ENCODE peak calls at places on chromosomes 2 and 18, in eight cellular contexts. F, N, P, C, R, J, H and Z are unnamed samples.

GRCh38 chr2:143263045-143263625 is 133.9 kb downstream of the ARHGAP15 start:
- DNase-seq in F (peak), N (no peak), P (peak), C (no peak), R (no peak), J (no peak), H (no peak), Z (no peak)

GRCh38 chr2:28683100-28683706 is 68.4 kb upstream of the PPP1CB start:
- DNase-seq in F (peak), N (peak), P (no peak), C (peak), R (no peak), J (no peak), H (peak), Z (peak)

GRCh38 chr2:157508676-157509075 is 64.8 kb upstream of the CYTIP start:
- DNase-seq in F (no peak), N (no peak), P (peak), C (no peak), R (no peak), J (no peak), H (no peak), Z (no peak)

GRCh38 chr2:205902041-205902898 is 183.7 kb downstream of the INO80D start:
- DNase-seq in F (peak), N (no peak), P (no peak), C (no peak), R (no peak), J (no peak), H (no peak), Z (no peak)

GRCh38 chr18:44729631-44730101 is 49.0 kb downstream of the SETBP1 start:
- DNase-seq in F (peak), N (no peak), P (no peak), C (no peak), R (no peak), J (peak), H (no peak), Z (no peak)

GRCh38 chr18:45056907-45057306 is 376.2 kb downstream of the SETBP1 start:
- DNase-seq in F (no peak), N (no peak), P (peak), C (no peak), R (no peak), J (no peak), H (no peak), Z (no peak)

GRCh38 chr18:7646174-7646886 is 79.2 kb downstream of the PTPRM start:
- DNase-seq in F (no peak), N (no peak), P (no peak), C (no peak), R (no peak), J (no peak), H (no peak), Z (no peak)

GRCh38 chr2:237603718-237604362 is 13.3 kb upstream of the RAB17 start:
- DNase-seq in F (peak), N (no peak), P (no peak), C (no peak), R (peak), J (peak), H (peak), Z (no peak)

GRCh38 chr2:123768233-123768632 is 256.9 kb upstream of the CNTNAP5 start:
- DNase-seq in F (no peak), N (no peak), P (no peak), C (no peak), R (no peak), J (no peak), H (no peak), Z (no peak)

GRCh38 chr18:211582-211981 is 53.2 kb downstream of the USP14 start:
- DNase-seq in F (no peak), N (no peak), P (no peak), C (no peak), R (no peak), J (no peak), H (no peak), Z (no peak)

GRCh38 chr2:221517362-221518121 is 54.6 kb downstream of the EPHA4 start:
- DNase-seq in F (peak), N (no peak), P (no peak), C (peak), R (peak), J (peak), H (peak), Z (peak)

GRCh38 chr2:189382668-189383067 is 58.6 kb upstream of the WDR75 start:
- DNase-seq in F (no peak), N (no peak), P (no peak), C (no peak), R (no peak), J (no peak), H (no peak), Z (no peak)

GRCh38 chr2:241741016-241741415 is 6.6 kb downstream of the D2HGDH start:
- DNase-seq in F (no peak), N (no peak), P (no peak), C (no peak), R (no peak), J (peak), H (no peak), Z (no peak)

GRCh38 chr2:16722677-16723076 is 57.0 kb upstream of the CYRIA start:
- DNase-seq in F (no peak), N (no peak), P (no peak), C (no peak), R (no peak), J (no peak), H (no peak), Z (no peak)

GRCh38 chr18:32267463-32267862 is 77.6 kb downstream of the MEP1B start:
- DNase-seq in F (no peak), N (no peak), P (no peak), C (no peak), R (no peak), J (no peak), H (no peak), Z (no peak)

GRCh38 chr2:96329416-96329815 is 4.3 kb downstream of the ITPRIPL1 start:
- DNase-seq in F (peak), N (no peak), P (no peak), C (no peak), R (no peak), J (no peak), H (no peak), Z (peak)

GRCh38 chr2:240387669-240388358 is 47.6 kb upstream of the GPC1 start:
- DNase-seq in F (peak), N (peak), P (no peak), C (peak), R (no peak), J (no peak), H (peak), Z (peak)

GRCh38 chr2:218471070-218471469 is 52.1 kb downstream of the VIL1 start:
- DNase-seq in F (no peak), N (no peak), P (no peak), C (no peak), R (no peak), J (no peak), H (no peak), Z (no peak)

GRCh38 chr2:230170532-230170931 is 49.3 kb downstream of the SP110 start:
- DNase-seq in F (no peak), N (no peak), P (no peak), C (no peak), R (no peak), J (no peak), H (no peak), Z (no peak)

GRCh38 chr2:52402128-52402527 is 1365.5 kb upstream of the CHAC2 start:
- DNase-seq in F (no peak), N (no peak), P (no peak), C (no peak), R (no peak), J (no peak), H (no peak), Z (no peak)

GRCh38 chr18:2792395-2792794 is 54.4 kb upstream of the EMILIN2 start:
- DNase-seq in F (peak), N (no peak), P (no peak), C (no peak), R (no peak), J (no peak), H (no peak), Z (no peak)

GRCh38 chr2:852168-852567 is 98.5 kb upstream of the SNTG2 start:
- DNase-seq in F (no peak), N (no peak), P (no peak), C (no peak), R (no peak), J (no peak), H (no peak), Z (no peak)

GRCh38 chr2:568639-568963 is 108.6 kb downstream of the TMEM18 start:
- DNase-seq in F (no peak), N (no peak), P (no peak), C (no peak), R (no peak), J (no peak), H (no peak), Z (no peak)

GRCh38 chr18:41391616-41392610 is 563.1 kb upstream of the PIK3C3 start:
- DNase-seq in F (peak), N (no peak), P (peak), C (no peak), R (no peak), J (no peak), H (no peak), Z (peak)

GRCh38 chr2:150535176-150535575 is 47.7 kb upstream of the RND3 start:
- DNase-seq in F (no peak), N (no peak), P (no peak), C (no peak), R (no peak), J (no peak), H (no peak), Z (no peak)

GRCh38 chr2:120694034-120694433 is 41.6 kb upstream of the GLI2 start:
- DNase-seq in F (no peak), N (no peak), P (no peak), C (no peak), R (no peak), J (no peak), H (no peak), Z (no peak)

GRCh38 chr2:119082821-119083400 is 75.6 kb downstream of the C1QL2 start:
- DNase-seq in F (no peak), N (no peak), P (no peak), C (no peak), R (no peak), J (no peak), H (no peak), Z (no peak)

GRCh38 chr2:79368116-79368630 is 144.7 kb upstream of the CTNNA2 start:
- DNase-seq in F (no peak), N (no peak), P (no peak), C (no peak), R (no peak), J (no peak), H (no peak), Z (peak)

GRCh38 chr2:67945976-67946375 is 116.8 kb downstream of the C1D start:
- DNase-seq in F (no peak), N (no peak), P (no peak), C (no peak), R (no peak), J (no peak), H (no peak), Z (no peak)

GRCh38 chr2:30412392-30413321 is 34.4 kb upstream of the LCLAT1 start:
- DNase-seq in F (no peak), N (peak), P (no peak), C (peak), R (no peak), J (no peak), H (no peak), Z (no peak)

GRCh38 chr2:112884869-112885502 is 26.0 kb upstream of the IL37 start:
- DNase-seq in F (peak), N (no peak), P (peak), C (peak), R (peak), J (peak), H (no peak), Z (no peak)

GRCh38 chr18:46067431-46068007 is 4.5 kb downstream of the PSTPIP2 start:
- DNase-seq in F (peak), N (no peak), P (peak), C (no peak), R (peak), J (no peak), H (no peak), Z (no peak)

GRCh38 chr2:241064008-241064801 is 37.9 kb downstream of the MTERF4 start:
- DNase-seq in F (no peak), N (no peak), P (peak), C (no peak), R (no peak), J (no peak), H (no peak), Z (no peak)

GRCh38 chr2:177392373-177393246 is at the start of gene AGPS:
- DNase-seq in F (peak), N (peak), P (peak), C (peak), R (peak), J (peak), H (peak), Z (no peak)

GRCh38 chr2:15112216-15112615 is 448.9 kb downstream of the NBAS start:
- DNase-seq in F (peak), N (no peak), P (no peak), C (no peak), R (peak), J (no peak), H (no peak), Z (peak)

GRCh38 chr2:20012032-20012281 is 511 bp downstream of the MATN3 start:
- DNase-seq in F (no peak), N (no peak), P (no peak), C (no peak), R (no peak), J (no peak), H (no peak), Z (no peak)

GRCh38 chr2:20012282-20013060 is at the start of gene MATN3:
- DNase-seq in F (no peak), N (peak), P (no peak), C (no peak), R (no peak), J (no peak), H (no peak), Z (peak)

GRCh38 chr2:20013061-20013721 is 723 bp upstream of the MATN3 start:
- DNase-seq in F (no peak), N (no peak), P (no peak), C (no peak), R (no peak), J (no peak), H (no peak), Z (no peak)

GRCh38 chr2:20008703-20009102 is 3.8 kb downstream of the MATN3 start:
- DNase-seq in F (no peak), N (no peak), P (no peak), C (no peak), R (no peak), J (no peak), H (no peak), Z (no peak)

GRCh38 chr2:20011276-20012031 is 1.0 kb downstream of the MATN3 start:
- DNase-seq in F (no peak), N (no peak), P (no peak), C (no peak), R (no peak), J (no peak), H (no peak), Z (no peak)
- H3K4me3 ChIP-seq in F (no peak), N (no peak), P (no peak), C (no peak), R (no peak), J (no peak), H (no peak), Z (peak)

GRCh38 chr2:135742307-135742838 is 718 bp downstream of the UBXN4 start:
- DNase-seq in F (peak), N (peak), P (peak), C (peak), R (peak), J (peak), H (peak), Z (peak)

GRCh38 chr2:135741395-135742306 is at the start of gene UBXN4:
- DNase-seq in F (peak), N (peak), P (peak), C (peak), R (peak), J (peak), H (peak), Z (peak)

GRCh38 chr2:135745545-135745944 is 3.9 kb downstream of the UBXN4 start:
- DNase-seq in F (peak), N (no peak), P (no peak), C (no peak), R (no peak), J (no peak), H (no peak), Z (peak)

GRCh38 chr2:135744761-135745314 is 3.2 kb downstream of the UBXN4 start:
- DNase-seq in F (peak), N (no peak), P (no peak), C (no peak), R (peak), J (no peak), H (no peak), Z (no peak)

DNA sequence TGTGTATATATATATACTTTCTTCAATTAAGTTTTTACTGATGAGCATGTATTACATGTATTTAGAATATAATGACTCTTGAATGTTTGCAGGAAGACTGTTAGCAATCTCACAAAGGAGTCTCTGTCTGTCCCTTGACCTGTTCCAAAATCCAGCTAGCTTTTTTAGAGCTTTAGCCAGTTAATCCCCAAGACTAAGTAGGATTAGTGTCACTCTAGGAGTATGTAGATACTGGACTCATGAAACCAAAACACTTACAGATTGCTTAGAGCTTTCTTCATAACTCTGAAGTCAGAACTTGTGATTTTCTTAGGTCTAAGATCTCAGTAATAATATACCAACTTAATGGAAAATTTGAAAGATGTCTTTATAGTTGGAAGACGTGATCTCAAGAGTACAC is 2.2 kb downstream of the UBXN4 start:
- DNase-seq in F (peak), N (no peak), P (no peak), C (no peak), R (no peak), J (no peak), H (no peak), Z (no peak)
- H3K4me3 ChIP-seq in F (no peak), N (no peak), P (peak), C (no peak), R (peak), J (no peak), H (no peak), Z (peak)

GRCh38 chr2:58313926-58314325 is 72.8 kb upstream of the FANCL start:
- DNase-seq in F (no peak), N (no peak), P (no peak), C (no peak), R (no peak), J (no peak), H (no peak), Z (no peak)

GRCh38 chr2:58304843-58305242 is 63.7 kb upstream of the FANCL start:
- DNase-seq in F (no peak), N (no peak), P (no peak), C (no peak), R (no peak), J (no peak), H (no peak), Z (no peak)

GRCh38 chr2:58308435-58308834 is 67.3 kb upstream of the FANCL start:
- DNase-seq in F (no peak), N (no peak), P (no peak), C (no peak), R (no peak), J (no peak), H (no peak), Z (no peak)
- H3K4me3 ChIP-seq in F (no peak), N (no peak), P (no peak), C (no peak), R (no peak), J (no peak), H (no peak), Z (no peak)

GRCh38 chr18:34158881-34159690 is 65.6 kb downstream of the NOL4 start:
- DNase-seq in F (peak), N (peak), P (no peak), C (peak), R (no peak), J (no peak), H (peak), Z (peak)
- H3K4me3 ChIP-seq in F (peak), N (no peak), P (no peak), C (peak), R (no peak), J (no peak), H (peak), Z (peak)

DNA sequence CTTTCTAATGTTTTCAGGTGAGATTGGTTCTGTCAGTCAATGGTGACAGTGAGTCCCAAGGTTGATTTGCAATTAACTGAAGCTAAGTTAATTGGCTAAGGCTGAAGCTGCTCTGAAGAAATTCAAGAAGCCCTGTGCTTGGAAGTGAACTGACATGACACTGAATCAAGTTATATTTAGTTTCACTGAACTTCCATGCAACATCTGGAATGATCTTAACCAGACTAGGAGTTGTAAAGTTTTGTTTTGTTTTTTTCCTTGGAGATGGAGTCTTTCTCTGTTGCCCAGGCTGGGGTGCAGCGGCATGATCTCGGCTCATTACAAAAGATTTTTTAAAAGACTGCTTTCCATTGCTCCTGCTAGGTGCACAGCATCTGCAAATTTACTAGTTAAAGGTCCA is 11.4 kb downstream of the SERPINB5 start:
- DNase-seq in F (no peak), N (no peak), P (no peak), C (no peak), R (no peak), J (no peak), H (no peak), Z (no peak)
- H3K4me3 ChIP-seq in F (no peak), N (no peak), P (no peak), C (no peak), R (no peak), J (no peak), H (no peak), Z (no peak)

DNA sequence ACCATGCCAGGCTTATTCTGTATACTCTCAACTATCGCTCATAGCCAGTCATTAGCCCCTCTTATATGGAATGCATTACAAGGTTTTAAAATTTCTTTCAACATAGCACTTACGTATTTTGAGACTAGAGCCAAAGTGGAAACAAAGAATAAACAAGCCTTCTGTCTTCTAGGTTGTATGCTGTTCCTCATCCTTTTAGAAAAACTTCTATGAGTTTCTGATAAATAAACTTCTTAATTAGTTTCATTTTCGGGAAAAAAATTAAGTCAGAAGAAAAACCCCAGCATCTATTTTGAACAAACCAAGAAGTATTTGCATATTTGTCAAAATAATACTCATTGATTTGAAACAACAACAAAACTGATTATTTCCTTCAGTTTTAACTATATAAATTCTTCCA is 833.5 kb downstream of the TRIB2 start:
- DNase-seq in F (no peak), N (no peak), P (no peak), C (no peak), R (no peak), J (no peak), H (no peak), Z (no peak)
- H3K4me3 ChIP-seq in F (no peak), N (no peak), P (no peak), C (no peak), R (no peak), J (no peak), H (no peak), Z (no peak)